ENCODE peak calls at places on chromosomes 11 and 22, in five cellular contexts. B, N, A, L and F are unnamed samples.

GRCh38 chr11:38169286-38169685 is 1571.2 kb upstream of the RAG2 start:
- DNase-seq in B (no peak), N (no peak), A (peak), L (no peak), F (peak)

GRCh38 chr22:50129121-50129734 is 39.4 kb downstream of the MOV10L1 start:
- DNase-seq in B (no peak), N (no peak), A (peak), L (no peak), F (peak)

GRCh38 chr11:3890806-3891205 is 35.3 kb downstream of the STIM1 start:
- DNase-seq in B (no peak), N (no peak), A (no peak), L (no peak), F (no peak)

GRCh38 chr11:73147771-73148681 is 5.9 kb upstream of the FCHSD2 start:
- DNase-seq in B (no peak), N (no peak), A (no peak), L (no peak), F (no peak)

GRCh38 chr22:32804036-32804435 is 2.5 kb downstream of the TIMP3 start:
- DNase-seq in B (no peak), N (no peak), A (no peak), L (no peak), F (peak)

GRCh38 chr11:121578216-121579063 is 125.7 kb upstream of the SORL1-AS1 start:
- DNase-seq in B (no peak), N (no peak), A (peak), L (no peak), F (peak)

GRCh38 chr11:19905280-19905853 is 192.7 kb downstream of the NAV2 start:
- DNase-seq in B (peak), N (no peak), A (peak), L (no peak), F (peak)

GRCh38 chr22:26585104-26585790 is 4.7 kb downstream of the TPST2 start:
- DNase-seq in B (no peak), N (no peak), A (peak), L (no peak), F (peak)

GRCh38 chr11:47270331-47271271 is 668 bp downstream of the MADD start:
- DNase-seq in B (no peak), N (no peak), A (peak), L (no peak), F (peak)

GRCh38 chr11:2460540-2461252 is 15.9 kb downstream of the KCNQ1 start:
- DNase-seq in B (no peak), N (no peak), A (no peak), L (no peak), F (no peak)

GRCh38 chr11:122748968-122749687 is 89.2 kb upstream of the CRTAM start:
- DNase-seq in B (no peak), N (no peak), A (peak), L (no peak), F (peak)

GRCh38 chr22:19962909-19963806 is 21.5 kb upstream of the TXNRD2 start:
- DNase-seq in B (no peak), N (peak), A (peak), L (no peak), F (peak)

GRCh38 chr11:35065566-35065965 is 73.4 kb upstream of the CD44 start:
- DNase-seq in B (no peak), N (no peak), A (peak), L (no peak), F (peak)

GRCh38 chr11:72820439-72821139 is 6.4 kb downstream of the ATG16L2 start:
- DNase-seq in B (no peak), N (no peak), A (no peak), L (no peak), F (no peak)

GRCh38 chr22:17881366-17881765 is 107.1 kb upstream of the BID start:
- DNase-seq in B (no peak), N (no peak), A (no peak), L (no peak), F (no peak)

GRCh38 chr11:99452076-99452475 is 431.3 kb downstream of the CNTN5 start:
- DNase-seq in B (no peak), N (no peak), A (no peak), L (no peak), F (no peak)

GRCh38 chr11:99449345-99449744 is 428.6 kb downstream of the CNTN5 start:
- DNase-seq in B (no peak), N (no peak), A (no peak), L (no peak), F (no peak)

GRCh38 chr11:99446400-99446799 is 425.7 kb downstream of the CNTN5 start:
- DNase-seq in B (no peak), N (no peak), A (no peak), L (no peak), F (no peak)
- H4K91ac ChIP-seq in B (no peak), N (no peak), A (no peak), L (no peak), F (no peak)

GRCh38 chr11:33554219-33554618 is 146.4 kb downstream of the C11orf91 start:
- DNase-seq in B (no peak), N (no peak), A (no peak), L (no peak), F (no peak)

GRCh38 chr11:33560729-33561128 is 139.9 kb downstream of the C11orf91 start:
- DNase-seq in B (no peak), N (no peak), A (no peak), L (no peak), F (no peak)

GRCh38 chr11:33559567-33559966 is 141.1 kb downstream of the C11orf91 start:
- DNase-seq in B (no peak), N (no peak), A (no peak), L (no peak), F (no peak)

GRCh38 chr11:33558097-33558496 is 142.5 kb downstream of the C11orf91 start:
- DNase-seq in B (no peak), N (no peak), A (no peak), L (no peak), F (no peak)

DNA sequence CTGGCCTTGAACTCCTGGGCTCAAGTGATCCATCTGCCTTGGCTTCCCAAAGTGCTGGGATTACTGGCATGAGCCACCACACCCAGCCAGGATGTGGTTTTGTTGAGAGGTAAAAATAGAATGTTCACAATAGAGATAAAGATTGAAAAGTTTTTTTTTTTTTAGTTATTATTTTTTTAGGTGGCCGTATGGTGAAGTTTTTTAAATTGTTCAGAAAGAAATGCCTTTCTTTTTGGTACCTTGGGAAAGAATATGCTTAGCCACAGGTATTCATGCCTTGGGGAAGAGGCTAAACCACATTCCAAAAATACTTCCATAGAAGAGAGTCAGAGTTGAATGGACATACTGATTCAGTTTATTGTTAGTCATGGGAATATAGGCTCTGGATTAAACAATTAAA is 143.4 kb downstream of the C11orf91 start:
- DNase-seq in B (no peak), N (no peak), A (no peak), L (no peak), F (peak)
- H3K18ac ChIP-seq in B (no peak), N (no peak), A (no peak), L (no peak), F (no peak)

DNA sequence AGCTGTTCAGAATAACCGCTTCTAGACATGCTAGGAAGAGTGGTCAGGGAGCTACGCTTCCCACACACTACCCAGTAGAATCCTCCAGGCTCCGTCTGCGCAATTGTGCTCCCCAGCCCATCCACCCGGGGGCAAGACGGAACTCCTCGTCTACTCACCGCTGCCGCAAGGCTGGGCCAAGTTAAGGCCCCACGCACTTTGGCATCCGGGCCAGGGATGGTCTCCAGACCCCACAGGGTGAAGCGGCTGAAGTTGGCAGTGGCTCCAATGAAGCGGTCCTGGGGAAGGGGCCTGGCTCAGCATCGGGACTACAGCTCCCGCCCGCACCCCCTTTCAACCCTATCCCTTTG is 736 bp downstream of the RNASEH2C start:
- DNase-seq in B (no peak), N (no peak), A (peak), L (no peak), F (peak)
- H4K91ac ChIP-seq in B (no peak), N (no peak), A (no peak), L (no peak), F (no peak)

DNA sequence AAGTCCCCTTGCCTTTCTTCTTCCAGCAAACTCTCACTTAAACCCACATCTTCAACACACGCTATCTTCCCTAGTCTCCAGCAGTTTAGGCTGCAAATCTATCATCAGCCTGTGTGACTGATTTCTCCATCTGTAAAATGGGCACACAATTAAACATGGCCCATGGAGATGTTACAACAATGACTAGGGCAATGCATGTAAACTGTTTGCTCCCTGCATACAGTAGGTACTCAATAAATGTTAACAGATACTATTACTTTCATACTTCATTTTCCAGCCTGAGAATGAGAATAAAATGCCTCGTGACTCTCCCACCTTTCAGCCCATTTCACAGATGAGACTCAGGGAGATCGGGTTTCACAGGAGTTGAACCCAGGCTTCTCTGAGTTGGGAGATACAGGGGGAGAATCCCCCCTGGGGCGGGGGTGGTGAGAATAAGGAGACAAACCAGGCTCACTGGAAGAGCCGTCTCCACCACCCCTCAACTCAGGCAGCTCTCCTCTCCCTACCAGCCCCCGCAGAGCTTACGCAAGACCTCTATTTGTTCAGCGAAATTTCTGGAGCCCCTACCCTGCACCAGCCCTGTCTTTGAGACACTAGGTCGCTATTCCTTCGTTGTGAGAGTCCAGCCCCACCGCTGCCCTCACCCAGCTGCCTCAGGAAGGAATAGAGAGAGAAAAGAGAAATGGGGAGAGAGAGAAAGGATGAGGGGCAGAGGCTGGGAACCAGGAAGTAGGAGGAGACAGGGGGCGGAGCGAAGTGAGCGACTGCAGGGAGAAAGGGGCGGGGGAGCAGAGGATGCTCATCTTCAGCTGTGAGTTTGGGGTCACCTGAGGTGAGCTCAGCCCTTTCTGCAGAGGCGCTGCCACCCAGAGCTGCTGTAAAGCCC is 42.1 kb upstream of the KLHL35 start:
- DNase-seq in B (no peak), N (peak), A (peak), L (peak), F (peak)
- H3K18ac ChIP-seq in B (peak), N (no peak), A (peak), L (peak), F (peak)

GRCh38 chr11:97445561-97445960 is 1055.7 kb downstream of the JRKL start:
- DNase-seq in B (no peak), N (no peak), A (no peak), L (no peak), F (no peak)
- H4K91ac ChIP-seq in B (no peak), N (no peak), A (no peak), L (no peak), F (no peak)